ENCODE peak calls at places on chromosomes 4 and X, in ten cellular contexts. T is A549, U is stomach, W is heart left ventricle, V is sigmoid colon, D is tibial nerve, M is adrenal gland, P is psoas muscle, Z is mammary epithelial cell, H is lower lobe of right lung. X is an unnamed sample. For H3K4me1, the result is how much of the 10 kb centered on the place peaks cover.

GRCh38 chr4:128277856-128278255 is 9.8 kb downstream of the PGRMC2 start:
- DNase-seq in W (no peak), D (no peak), U (no peak), Z (no peak), M (no peak), P (no peak), H (no peak), V (no peak), T (no peak), X (no peak)

GRCh38 chrX:100995469-100995868 is 26.0 kb downstream of the ARL13A start:
- DNase-seq in H (no peak), M (no peak), D (no peak), Z (peak), T (no peak), U (no peak), W (no peak), V (no peak), P (no peak), X (no peak)

GRCh38 chr4:14880805-14881204 is 121.5 kb upstream of the CPEB2 start:
- DNase-seq in W (no peak), H (no peak), V (no peak), Z (no peak), T (no peak), P (no peak), M (no peak), U (no peak), D (no peak), X (no peak)

GRCh38 chr4:15077969-15078368 is 75.7 kb downstream of the CPEB2 start:
- DNase-seq in W (no peak), U (no peak), D (no peak), T (no peak), V (no peak), M (no peak), H (no peak), P (no peak), Z (peak), X (no peak)

GRCh38 chrX:118603981-118604380 is 108.4 kb downstream of the DOCK11 start:
- DNase-seq in M (peak), D (peak), P (no peak), U (peak), V (peak), T (peak), H (no peak), W (no peak), Z (peak), X (peak)

GRCh38 chr4:102318105-102318504 is 27.2 kb downstream of the SLC39A8 start:
- DNase-seq in W (no peak), Z (no peak), P (no peak), H (no peak), T (no peak), M (no peak), V (no peak), U (no peak), D (no peak), X (no peak)

GRCh38 chr4:3037957-3038451 is 36.3 kb downstream of the HTT-AS start:
- DNase-seq in P (peak), U (no peak), H (peak), W (peak), V (no peak), T (no peak), D (no peak), Z (no peak), M (no peak), X (peak)

GRCh38 chr4:76559236-76560071 is 124.4 kb downstream of the SHROOM3 start:
- DNase-seq in H (no peak), V (no peak), T (no peak), U (no peak), D (no peak), Z (no peak), M (no peak), P (no peak), W (no peak), X (no peak)

GRCh38 chrX:50818986-50819385 is 5.0 kb upstream of the SHROOM4 start:
- DNase-seq in V (no peak), P (no peak), U (no peak), T (no peak), Z (no peak), M (no peak), H (no peak), D (no peak), W (no peak), X (no peak)

GRCh38 chrX:151973262-151973661 is 1.2 kb downstream of the GABRE start:
- DNase-seq in Z (no peak), W (no peak), T (no peak), V (no peak), P (no peak), H (no peak), D (no peak), M (no peak), U (no peak), X (no peak)

GRCh38 chr4:101256222-101256621 is 91.1 kb downstream of the PPP3CA start:
- DNase-seq in V (no peak), T (no peak), W (no peak), M (no peak), D (no peak), Z (no peak), U (peak), H (no peak), P (no peak), X (no peak)

GRCh38 chr4:143587703-143588102 is 74.2 kb downstream of the SMARCA5 start:
- DNase-seq in W (no peak), U (no peak), Z (peak), P (no peak), H (no peak), D (peak), M (no peak), V (no peak), T (no peak), X (no peak)

DNA sequence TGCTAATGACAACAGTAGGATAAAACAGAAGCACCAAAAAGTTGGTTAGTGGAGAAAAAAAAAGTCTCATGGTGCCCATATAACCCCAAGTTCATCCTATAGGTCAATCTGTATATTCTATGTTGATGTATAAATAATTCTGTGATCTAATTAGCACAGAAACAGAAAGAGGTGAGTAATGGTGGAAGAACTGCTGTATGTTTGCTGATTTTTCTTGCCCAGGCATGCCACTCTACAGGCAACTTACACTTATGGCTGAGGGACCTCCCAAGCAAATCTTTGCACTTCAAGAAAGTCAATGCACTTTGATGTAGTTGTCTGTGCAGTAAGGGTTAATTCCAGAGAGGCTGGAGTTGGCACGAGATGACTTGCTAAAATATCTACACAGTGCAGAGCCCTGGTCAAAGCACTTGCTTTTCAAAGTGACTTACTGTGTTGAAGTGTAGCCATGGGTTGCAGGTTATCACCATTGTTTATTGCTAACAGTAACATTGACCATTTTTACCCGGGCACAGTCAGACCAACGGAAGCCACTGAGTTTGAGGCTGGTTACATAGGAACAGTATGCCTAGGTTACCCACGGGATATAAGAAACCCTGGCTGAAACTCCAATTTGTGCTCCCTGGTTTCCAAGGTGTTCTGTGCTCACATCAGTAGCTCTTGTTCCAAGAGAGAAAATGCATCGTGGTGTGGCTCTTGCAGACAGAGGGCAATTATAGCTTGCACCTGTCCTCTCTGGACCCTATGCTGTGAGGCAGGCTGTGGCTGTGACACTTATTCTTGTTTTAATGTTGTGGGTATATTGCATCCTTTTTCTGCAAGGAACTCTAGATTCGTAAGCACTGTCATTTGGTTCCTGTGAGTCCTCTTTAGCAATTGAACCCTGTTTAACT is 141.3 kb upstream of the FTHL17 start:
- DNase-seq in V (no peak), U (peak), T (no peak), M (no peak), W (no peak), H (no peak), P (no peak), Z (peak), D (no peak), X (no peak)
- H3K4me1 ChIP-seq in V (under half), U (under half), T (under half), M (under half), W (under half), H (under half), P (under half), Z (under half), D (under half), X (under half)

DNA sequence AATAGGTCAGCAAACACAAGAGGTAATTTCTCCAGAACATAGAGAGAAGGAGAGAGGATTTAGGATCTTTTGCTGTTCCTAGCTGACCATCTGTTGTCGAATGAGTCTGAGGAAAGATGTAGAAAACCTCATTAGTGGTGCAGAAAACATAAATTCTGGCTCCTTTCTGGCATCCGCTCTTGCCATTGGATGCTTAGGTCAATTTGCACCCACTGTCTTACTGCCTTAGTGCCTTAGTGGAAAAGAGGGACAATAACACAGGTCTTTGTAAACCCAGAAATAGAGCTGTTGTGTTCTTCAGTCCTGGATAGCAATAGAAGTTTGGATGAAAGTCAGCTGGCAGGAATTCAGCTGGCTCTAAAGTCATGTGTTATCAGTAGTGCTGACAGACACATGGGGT is 78.1 kb downstream of the GLRA2 start:
- DNase-seq in T (no peak), U (no peak), H (no peak), D (no peak), V (no peak), W (no peak), P (no peak), Z (no peak), M (no peak), X (no peak)
- H3K27ac ChIP-seq in T (no peak), U (no peak), H (no peak), D (no peak), V (no peak), W (no peak), P (no peak), Z (no peak), M (no peak), X (no peak)

GRCh38 chr4:77815651-77816050 is 3.5 kb downstream of the CNOT6L start:
- DNase-seq in V (no peak), D (no peak), W (no peak), U (no peak), H (no peak), P (no peak), Z (no peak), M (no peak), T (no peak), X (no peak)
- H3K4me1 ChIP-seq in V (under half), D (under half), W (under half), U (under half), H (under half), P (under half), Z (under half), M (under half), T (under half), X (under half)

GRCh38 chr4:71468086-71468485 is 129.3 kb downstream of the SLC4A4 start:
- DNase-seq in V (no peak), Z (no peak), M (no peak), T (no peak), W (no peak), P (no peak), D (no peak), U (no peak), H (no peak), X (no peak)
- H3K27ac ChIP-seq in V (no peak), Z (no peak), M (no peak), T (no peak), W (no peak), P (no peak), D (no peak), U (no peak), H (no peak), X (no peak)

DNA sequence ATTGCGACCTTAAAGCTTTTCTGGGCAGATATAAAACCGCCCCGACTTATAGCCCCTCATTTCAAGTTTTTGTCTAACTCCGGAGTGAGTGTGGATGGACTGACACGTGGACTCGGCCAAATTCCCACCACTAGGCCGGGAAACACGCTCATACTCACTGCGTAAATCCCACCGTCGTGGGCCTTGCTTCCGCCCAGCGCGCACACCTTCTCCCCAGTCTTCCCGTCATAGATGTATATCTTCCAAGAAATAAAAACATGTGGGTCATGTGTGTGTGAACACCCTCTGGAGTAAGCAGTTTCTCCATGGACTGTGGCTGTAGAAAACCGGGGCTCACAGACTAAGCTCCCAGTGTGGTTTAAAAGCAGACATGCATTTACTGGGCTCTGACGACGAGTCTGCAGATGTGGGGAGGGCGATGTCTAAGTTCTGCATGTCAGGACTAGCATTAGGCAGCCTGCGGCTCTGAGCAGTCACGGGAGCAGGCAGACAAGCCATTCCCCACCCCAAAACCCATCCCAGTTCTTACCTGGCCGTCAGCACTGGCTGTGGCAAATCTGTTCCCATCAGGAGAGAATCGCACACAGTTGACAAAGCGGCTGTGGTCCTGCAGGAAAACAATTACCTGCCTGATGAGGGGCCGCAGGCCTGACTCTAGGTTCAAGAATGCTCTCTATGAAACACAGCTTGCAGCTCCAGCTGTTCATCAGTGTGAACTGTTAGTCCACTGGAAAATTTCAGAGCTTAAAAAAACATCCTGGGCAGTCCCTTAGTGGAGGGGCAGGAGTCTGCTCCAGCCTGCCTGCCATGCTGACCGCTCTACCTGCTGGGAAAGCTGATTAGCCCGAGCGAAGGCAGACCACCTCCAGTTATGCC is 28.2 kb downstream of the WDR1 start:
- DNase-seq in Z (peak), M (no peak), U (no peak), D (no peak), V (no peak), W (peak), P (peak), H (peak), T (no peak), X (peak)
- H3K4me1 ChIP-seq in Z (under half), M (under half), U (under half), D (under half), V (under half), W (half or more), P (half or more), H (under half), T (under half), X (under half)

GRCh38 chrX:56729152-56729557 is at the start of gene NBDY:
- DNase-seq in M (peak), P (peak), H (no peak), T (peak), V (no peak), U (peak), D (peak), W (peak), Z (peak), X (peak)

GRCh38 chrX:56726609-56727008 is 2.4 kb upstream of the NBDY start:
- DNase-seq in V (no peak), U (no peak), W (no peak), H (no peak), T (peak), D (peak), P (no peak), M (no peak), Z (peak), X (no peak)

GRCh38 chrX:56728321-56728720 is 722 bp upstream of the NBDY start:
- DNase-seq in H (no peak), P (no peak), Z (no peak), D (no peak), V (no peak), W (no peak), T (no peak), U (no peak), M (no peak), X (no peak)

GRCh38 chrX:56727531-56727930 is 1.5 kb upstream of the NBDY start:
- DNase-seq in H (no peak), V (no peak), T (no peak), W (no peak), Z (no peak), U (no peak), D (no peak), M (no peak), P (no peak), X (no peak)

GRCh38 chrX:56728752-56729151 is 291 bp upstream of the NBDY start:
- DNase-seq in H (no peak), M (peak), D (peak), W (no peak), U (no peak), Z (peak), P (no peak), T (peak), V (no peak), X (no peak)
- H3K27ac ChIP-seq in H (peak), M (peak), D (peak), W (peak), U (peak), Z (no peak), P (no peak), T (peak), V (peak), X (no peak)